ENCODE peak calls at places on chromosomes 11 and 22, in seven cellular contexts. D, L, M, Y, G, U and J are unnamed samples.

GRCh38 chr11:66639066-66639813 is 737 bp downstream of the RBM4 start:
- DNase-seq in U (no peak), L (no peak), M (peak), D (no peak), G (no peak), Y (peak), J (no peak)

GRCh38 chr11:134139873-134140331 is 71.0 kb downstream of the JAM3 start:
- DNase-seq in D (no peak), M (peak), L (peak), Y (peak), G (peak), U (peak), J (no peak)

GRCh38 chr11:225734-226453 is 10.2 kb downstream of the SIRT3 start:
- DNase-seq in G (no peak), U (no peak), M (no peak), D (no peak), Y (no peak), L (no peak), J (no peak)

GRCh38 chr11:83157755-83158473 is 983 bp downstream of the PCF11 start:
- DNase-seq in U (peak), M (peak), Y (peak), L (peak), D (peak), G (peak), J (peak)

GRCh38 chr11:57424802-57425564 is 1.9 kb downstream of the SLC43A3 start:
- DNase-seq in D (peak), L (peak), M (peak), G (peak), Y (peak), U (peak), J (peak)

GRCh38 chr11:94650756-94651155 is 83.6 kb downstream of the PIWIL4 start:
- DNase-seq in Y (no peak), D (no peak), M (no peak), L (no peak), G (peak), U (no peak), J (peak)

GRCh38 chr22:21051836-21052400 is 6.2 kb downstream of the LRRC74B start:
- DNase-seq in L (no peak), M (no peak), U (no peak), Y (no peak), G (no peak), D (no peak), J (no peak)

GRCh38 chr11:62889484-62890437 is 9.1 kb downstream of the SLC3A2 start:
- DNase-seq in M (peak), Y (no peak), G (no peak), L (no peak), U (peak), D (no peak), J (no peak)

GRCh38 chr11:36149538-36150242 is 139.5 kb downstream of the COMMD9 start:
- DNase-seq in M (no peak), U (peak), D (no peak), L (peak), Y (peak), G (peak), J (no peak)

GRCh38 chr11:82873919-82874333 is 26.3 kb downstream of the PRCP start:
- DNase-seq in G (no peak), D (no peak), L (no peak), M (no peak), U (no peak), Y (peak), J (no peak)

GRCh38 chr11:26048271-26048670 is 283.7 kb upstream of the ANO3 start:
- DNase-seq in U (no peak), M (no peak), D (no peak), L (no peak), Y (no peak), G (no peak), J (peak)

GRCh38 chr11:92880391-92880790 is 89.1 kb upstream of the MTNR1B start:
- DNase-seq in Y (no peak), U (no peak), D (no peak), G (no peak), M (no peak), L (peak), J (no peak)

GRCh38 chr11:44623716-44624491 is 58.4 kb downstream of the CD82 start:
- DNase-seq in M (peak), U (no peak), L (no peak), Y (no peak), D (no peak), G (peak), J (no peak)

GRCh38 chr22:43476751-43477150 is 64.9 kb downstream of the MPPED1 start:
- DNase-seq in Y (no peak), U (no peak), G (no peak), D (no peak), L (no peak), M (no peak), J (no peak)

GRCh38 chr11:44622190-44622650 is 56.8 kb downstream of the CD82 start:
- DNase-seq in L (no peak), D (no peak), Y (no peak), U (no peak), G (peak), M (no peak), J (peak)

GRCh38 chr11:15707971-15708370 is 593.2 kb downstream of the INSC start:
- DNase-seq in G (peak), U (no peak), M (no peak), Y (no peak), D (no peak), L (peak), J (peak)

GRCh38 chr11:83070878-83071640 is 638 bp downstream of the RAB30 start:
- DNase-seq in D (no peak), U (peak), Y (peak), M (no peak), L (no peak), G (peak), J (peak)

GRCh38 chr11:107018274-107018901 is at the start of gene GUCY1A2:
- DNase-seq in U (no peak), Y (no peak), M (no peak), L (no peak), D (no peak), G (peak), J (peak)
- H3K4me3 ChIP-seq in U (peak), Y (no peak), M (no peak), L (peak), D (no peak), G (peak), J (peak)

DNA sequence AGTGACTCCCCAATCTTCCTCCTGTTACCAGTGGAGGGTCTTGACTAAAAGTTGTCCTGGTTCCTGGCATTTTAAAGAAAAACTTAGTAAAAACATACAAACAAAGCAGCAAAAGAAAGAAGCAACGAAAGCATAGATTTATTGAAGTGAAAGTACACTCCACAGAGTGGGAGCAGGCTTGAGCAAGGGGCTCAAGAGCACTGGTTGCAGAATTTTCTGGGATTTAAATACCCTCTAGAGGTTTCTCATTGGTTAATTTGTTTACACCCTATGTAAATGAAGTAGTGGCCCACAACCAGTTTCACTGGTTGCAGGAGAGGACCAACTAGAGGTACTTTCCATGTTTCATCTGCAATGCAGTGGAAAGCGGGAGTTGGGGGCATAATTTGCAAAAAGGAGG is 10.7 kb downstream of the FAM111B start:
- DNase-seq in U (no peak), L (no peak), Y (no peak), D (no peak), M (no peak), G (no peak), J (no peak)
- H3K27ac ChIP-seq in U (no peak), L (no peak), Y (no peak), D (no peak), M (no peak), G (no peak), J (no peak)

GRCh38 chr22:20018001-20018400 is 1.4 kb upstream of the ARVCF start:
- DNase-seq in L (no peak), D (no peak), U (no peak), Y (no peak), M (no peak), G (no peak), J (no peak)
- H3K4me3 ChIP-seq in L (no peak), D (no peak), U (no peak), Y (no peak), M (no peak), G (no peak), J (no peak)

DNA sequence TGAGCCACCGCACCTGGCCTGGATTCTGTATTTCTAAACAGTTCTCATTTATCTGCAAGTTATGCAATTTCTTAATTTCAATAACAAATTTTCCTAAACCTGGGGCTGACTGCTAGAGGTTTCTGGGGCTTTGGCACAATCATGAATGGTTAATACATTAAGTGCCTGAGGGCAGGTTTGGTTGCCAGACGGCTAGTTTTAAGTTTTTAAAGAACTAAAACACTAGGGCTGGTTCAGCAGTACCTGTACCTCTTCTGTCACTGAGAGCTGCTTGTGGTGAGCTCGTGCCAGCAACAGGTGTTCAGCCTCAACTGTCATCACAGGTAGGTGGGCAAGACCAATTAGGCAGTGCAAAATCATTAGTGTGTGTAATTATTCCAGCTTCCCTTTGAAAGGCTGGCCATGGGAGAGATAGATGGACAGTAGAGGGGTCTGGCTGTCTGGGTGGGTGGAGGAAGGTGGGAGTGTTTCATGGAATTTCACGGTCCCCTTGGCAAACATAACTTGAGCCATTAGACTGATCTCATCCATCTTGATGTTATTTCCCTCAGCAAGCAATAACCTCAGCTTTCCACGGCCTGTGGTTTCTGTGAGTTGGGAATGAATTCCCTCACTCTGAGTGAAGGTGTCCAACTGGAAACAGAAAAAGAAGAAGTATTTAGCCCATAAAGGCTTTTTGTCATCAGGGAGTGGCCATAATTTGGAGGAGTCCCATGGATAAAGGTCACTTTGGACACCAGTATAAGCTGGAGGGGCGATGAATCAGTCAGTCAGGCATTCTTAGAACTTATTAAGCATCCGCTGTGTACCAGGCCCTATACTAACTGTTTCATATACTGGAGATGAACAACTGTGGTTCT is 114.8 kb downstream of the SNX19 start:
- DNase-seq in M (no peak), L (peak), Y (no peak), D (no peak), U (no peak), G (no peak), J (no peak)
- H3K27ac ChIP-seq in M (no peak), L (no peak), Y (no peak), D (no peak), U (no peak), G (no peak), J (no peak)

GRCh38 chr22:37749223-37749622 is 52.4 kb downstream of the TRIOBP start:
- DNase-seq in L (no peak), U (no peak), M (no peak), D (no peak), G (no peak), Y (no peak), J (no peak)

GRCh38 chr22:37747090-37747714 is 50.4 kb downstream of the TRIOBP start:
- DNase-seq in U (peak), Y (peak), G (peak), L (peak), D (no peak), M (no peak), J (no peak)

GRCh38 chr22:37749831-37750595 is 53.2 kb downstream of the TRIOBP start:
- DNase-seq in U (no peak), D (no peak), L (no peak), G (no peak), Y (no peak), M (no peak), J (no peak)

GRCh38 chr22:37747715-37748100 is 50.9 kb downstream of the TRIOBP start:
- DNase-seq in D (no peak), L (no peak), G (no peak), U (no peak), Y (no peak), M (no peak), J (no peak)

GRCh38 chr22:37748659-37749058 is 51.8 kb downstream of the TRIOBP start:
- DNase-seq in U (no peak), G (no peak), M (no peak), L (no peak), D (no peak), Y (no peak), J (no peak)
- H3K4me3 ChIP-seq in U (no peak), G (no peak), M (no peak), L (no peak), D (no peak), Y (no peak), J (peak)

DNA sequence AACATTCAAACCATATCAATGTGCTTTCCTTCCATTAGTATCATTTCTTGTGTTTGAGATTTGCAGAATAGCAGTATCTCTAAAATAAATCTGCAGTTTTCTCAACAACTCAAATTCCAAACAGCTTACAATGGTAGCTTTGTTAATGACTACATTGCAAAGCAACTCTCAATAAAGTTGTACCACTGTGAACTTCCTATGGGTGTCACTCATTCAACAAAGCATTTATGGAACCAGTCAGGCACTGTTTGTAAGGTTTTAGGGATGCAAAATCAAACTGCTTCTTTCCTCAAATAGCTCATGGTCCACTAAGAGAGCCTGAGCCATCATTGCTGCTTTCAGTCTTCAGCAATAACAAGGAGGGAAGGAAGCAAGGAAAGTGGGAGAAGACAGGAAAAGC is 91.0 kb downstream of the CCDC83 start:
- DNase-seq in Y (no peak), D (no peak), G (no peak), L (no peak), U (no peak), M (no peak), J (no peak)
- H3K27ac ChIP-seq in Y (no peak), D (no peak), G (no peak), L (no peak), U (no peak), M (no peak), J (no peak)